ENCODE peak calls at places on chromosomes 2 and 18, in six cellular contexts. P is activated CD8-positive, alpha-beta memory T cell treated with anti-CD3 and anti-CD28 coated beads for 48 hours; L is BJ; K is NK-92 treated with Interleukin-12 subunit alpha and Interleukin-12 subunit beta, amount 100 ng/mL, for 24 hours; I is T-helper 1 cell; W is EL. J is an unnamed sample.
A peak's percentile ranks its signal among the peaks of the same experiment; 100 is the strongest.

GRCh38 chr2:43251171-43251731 is 24.8 kb upstream of the ZFP36L2 start:
- DNase-seq in P (no peak), L (peak; percentile 72), K (no peak), I (no peak), W (peak; percentile 76), J (peak; percentile 78)

GRCh38 chr2:27954261-27954673 is 63.7 kb downstream of the BABAM2 start:
- DNase-seq in P (no peak), L (no peak), K (no peak), I (no peak), W (peak; percentile 44), J (peak; percentile 12)

GRCh38 chr18:24846133-24846532 is 385.7 kb downstream of the HRH4 start:
- DNase-seq in P (no peak), L (no peak), K (no peak), I (no peak), W (no peak), J (no peak)

GRCh38 chr2:8080063-8080462 is 601.8 kb upstream of the ID2 start:
- DNase-seq in P (no peak), L (no peak), K (no peak), I (no peak), W (no peak), J (no peak)

GRCh38 chr2:158955974-158956373 is 12.5 kb upstream of the TANC1 start:
- DNase-seq in P (no peak), L (no peak), K (no peak), I (no peak), W (no peak), J (no peak)

GRCh38 chr18:33749831-33750230 is 171.8 kb downstream of the ASXL3 start:
- DNase-seq in P (no peak), L (no peak), K (no peak), I (no peak), W (no peak), J (no peak)

GRCh38 chr2:237567276-237568029 is 1.1 kb downstream of the PRLH start:
- DNase-seq in P (no peak), L (no peak), K (no peak), I (no peak), W (no peak), J (no peak)

GRCh38 chr2:124875627-124876244 is 850.6 kb downstream of the CNTNAP5 start:
- DNase-seq in P (no peak), L (no peak), K (no peak), I (no peak), W (no peak), J (no peak)

GRCh38 chr2:96869824-96870630 is at the start of gene SEMA4C:
- DNase-seq in P (no peak), L (no peak), K (no peak), I (peak; percentile 67), W (peak; percentile 42), J (peak; percentile 49)

GRCh38 chr2:167964650-167965404 is 282.6 kb downstream of the STK39 start:
- DNase-seq in P (no peak), L (no peak), K (no peak), I (no peak), W (no peak), J (no peak)

GRCh38 chr2:158011055-158011771 is 90.5 kb upstream of the UPP2 start:
- DNase-seq in P (no peak), L (no peak), K (no peak), I (no peak), W (no peak), J (no peak)

GRCh38 chr18:62398291-62398690 is 73.2 kb downstream of the TNFRSF11A start:
- DNase-seq in P (no peak), L (no peak), K (no peak), I (no peak), W (no peak), J (no peak)

GRCh38 chr2:200736646-200737274 is 75.0 kb upstream of the BZW1 start:
- DNase-seq in P (no peak), L (no peak), K (no peak), I (no peak), W (no peak), J (no peak)

GRCh38 chr2:16320716-16321115 is 344.9 kb downstream of the CYRIA start:
- DNase-seq in P (no peak), L (no peak), K (no peak), I (no peak), W (no peak), J (no peak)

GRCh38 chr2:238006500-238006899 is 39.7 kb downstream of the UBE2F start:
- DNase-seq in P (no peak), L (no peak), K (no peak), I (no peak), W (no peak), J (no peak)

J was measured in AG08395.